ENCODE peak calls at places on chromosome 1, in nine cellular contexts. M is lung microvascular endothelial cell; X is mesothelial cell of epicardium; G is lower leg skin; N is K562; C is H7; Z is activated effector memory CD4-positive, alpha-beta T cell treated with anti-CD3 and anti-CD28 coated beads, Interleukin-2, amount 50 U/mL, for 16 hours; U is ovary; P is DMS53. A is an unnamed sample.

GRCh38 chr1:10195570-10195969 is 14.8 kb upstream of the KIF1B start:
- DNase-seq in M (no peak), X (no peak), G (no peak), N (no peak), C (no peak), Z (no peak), U (no peak), P (no peak), A (no peak)

GRCh38 chr1:16082283-16083038 is 9.0 kb upstream of the FAM131C start:
- DNase-seq in M (peak; percentile 66), X (peak; percentile 73), G (peak; percentile 89), N (peak; percentile 85), C (peak; percentile 93), Z (peak; percentile 85), U (no peak), P (peak; percentile 77), A (peak; percentile 83)

GRCh38 chr1:110370827-110371226 is 20.0 kb downstream of the SLC16A4 start:
- DNase-seq in M (peak; percentile 65), X (no peak), G (no peak), N (no peak), C (no peak), Z (no peak), U (no peak), P (no peak), A (no peak)

GRCh38 chr1:23627065-23627464 is 64.5 kb upstream of the RPL11 start:
- DNase-seq in M (no peak), X (no peak), G (no peak), N (no peak), C (no peak), Z (no peak), U (no peak), P (peak; percentile 62), A (no peak)

GRCh38 chr1:101262601-101263348 is 26.0 kb downstream of the S1PR1 start:
- DNase-seq in M (peak; percentile 41), X (no peak), G (no peak), N (no peak), C (no peak), Z (no peak), U (no peak), P (no peak), A (no peak)

GRCh38 chr1:31699341-31699891 is 4.4 kb downstream of the COL16A1 start:
- DNase-seq in M (no peak), X (no peak), G (no peak), N (no peak), C (no peak), Z (peak; percentile 68), U (no peak), P (no peak), A (no peak)

GRCh38 chr1:72620453-72620852 is 338.1 kb upstream of the NEGR1 start:
- DNase-seq in M (no peak), X (no peak), G (no peak), N (no peak), C (no peak), Z (no peak), U (no peak), P (no peak), A (no peak)

GRCh38 chr1:93322349-93322748 is 23.4 kb upstream of the DR1 start:
- DNase-seq in M (no peak), X (no peak), G (no peak), N (no peak), C (no peak), Z (no peak), U (no peak), P (peak; percentile 56), A (no peak)

GRCh38 chr1:12654004-12654567 is 10.2 kb downstream of the AADACL4 start:
- DNase-seq in M (peak; percentile 24), X (no peak), G (no peak), N (no peak), C (no peak), Z (no peak), U (no peak), P (peak; percentile 38), A (no peak)

GRCh38 chr1:203592156-203592555 is 34.5 kb upstream of the ATP2B4 start:
- DNase-seq in M (no peak), X (peak; percentile 75), G (no peak), N (no peak), C (peak; percentile 76), Z (no peak), U (no peak), P (no peak), A (peak; percentile 66)

GRCh38 chr1:18179009-18179408 is 71.4 kb downstream of the IGSF21 start:
- DNase-seq in M (no peak), X (no peak), G (no peak), N (no peak), C (no peak), Z (no peak), U (no peak), P (no peak), A (no peak)

GRCh38 chr1:220124542-220124941 is 30.6 kb downstream of the IARS2 start:
- DNase-seq in M (no peak), X (no peak), G (no peak), N (no peak), C (no peak), Z (no peak), U (no peak), P (no peak), A (no peak)

GRCh38 chr1:16189921-16190499 is 22.4 kb downstream of the ARHGEF19 start:
- DNase-seq in M (no peak), X (no peak), G (no peak), N (no peak), C (no peak), Z (no peak), U (no peak), P (peak; percentile 81), A (no peak)

GRCh38 chr1:54955359-54955758 is 25.1 kb upstream of the TMEM61 start:
- DNase-seq in M (peak; percentile 75), X (no peak), G (no peak), N (no peak), C (no peak), Z (no peak), U (no peak), P (peak; percentile 78), A (no peak)

GRCh38 chr1:183096889-183097288 is 73.7 kb downstream of the LAMC1 start:
- DNase-seq in M (peak; percentile 25), X (no peak), G (no peak), N (no peak), C (no peak), Z (no peak), U (peak; percentile 39), P (no peak), A (no peak)

GRCh38 chr1:923991-924618 is 382 bp downstream of the SAMD11 start:
- DNase-seq in M (no peak), X (no peak), G (no peak), N (peak; percentile 50), C (peak; percentile 84), Z (no peak), U (no peak), P (no peak), A (no peak)

GRCh38 chr1:84688461-84689061 is 1.7 kb downstream of the SSX2IP start:
- DNase-seq in M (no peak), X (no peak), G (no peak), N (peak; percentile 21), C (no peak), Z (no peak), U (no peak), P (no peak), A (no peak)

GRCh38 chr1:26112407-26112775 is 767 bp downstream of the PDIK1L start:
- DNase-seq in M (peak; percentile 27), X (no peak), G (no peak), N (no peak), C (no peak), Z (no peak), U (no peak), P (no peak), A (no peak)

GRCh38 chr1:221418346-221418745 is 323.5 kb downstream of the DUSP10 start:
- DNase-seq in M (no peak), X (no peak), G (no peak), N (no peak), C (no peak), Z (no peak), U (no peak), P (no peak), A (no peak)

GRCh38 chr1:101276818-101277217 is 40.0 kb downstream of the S1PR1 start:
- DNase-seq in M (no peak), X (no peak), G (no peak), N (no peak), C (no peak), Z (no peak), U (no peak), P (no peak), A (no peak)

GRCh38 chr1:85624361-85624760 is 43.8 kb downstream of the CCN1 start:
- DNase-seq in M (no peak), X (no peak), G (no peak), N (no peak), C (no peak), Z (no peak), U (no peak), P (no peak), A (no peak)

GRCh38 chr1:174550296-174550695 is 102.5 kb downstream of the GPR52 start:
- DNase-seq in M (no peak), X (no peak), G (no peak), N (no peak), C (no peak), Z (no peak), U (no peak), P (no peak), A (no peak)

GRCh38 chr1:47984175-47984789 is 12.9 kb downstream of the TRABD2B start:
- DNase-seq in M (no peak), X (peak; percentile 46), G (no peak), N (no peak), C (peak; percentile 84), Z (no peak), U (no peak), P (no peak), A (peak; percentile 74)